ENCODE peak calls at places on chromosome 1, in nine cellular contexts. X, L, S, M, V, D, T, A and F are unnamed samples.

GRCh38 chr1:2110191-2110737 is 60.1 kb downstream of the PRKCZ start:
- DNase-seq in X (no peak), L (no peak), S (no peak), M (no peak), V (no peak), D (no peak), T (no peak), A (no peak), F (no peak)

GRCh38 chr1:21662426-21663250 is 6.5 kb downstream of the RAP1GAP start:
- DNase-seq in X (no peak), L (no peak), S (no peak), M (peak), V (no peak), D (no peak), T (no peak), A (no peak), F (no peak)

GRCh38 chr1:175812936-175813335 is 69.5 kb upstream of the TNR start:
- DNase-seq in X (no peak), L (no peak), S (no peak), M (no peak), V (no peak), D (no peak), T (no peak), A (no peak), F (no peak)

GRCh38 chr1:68454534-68454933 is 4.8 kb upstream of the RPE65 start:
- DNase-seq in X (no peak), L (no peak), S (no peak), M (no peak), V (no peak), D (no peak), T (no peak), A (no peak), F (no peak)

GRCh38 chr1:1430114-1430982 is 5.1 kb upstream of the VWA1 start:
- DNase-seq in X (peak), L (peak), S (peak), M (peak), V (no peak), D (no peak), T (no peak), A (peak), F (peak)

GRCh38 chr1:153697191-153697872 is 18.8 kb downstream of the NPR1 start:
- DNase-seq in X (peak), L (peak), S (no peak), M (no peak), V (no peak), D (no peak), T (no peak), A (peak), F (no peak)

GRCh38 chr1:192610114-192610958 is 25.6 kb upstream of the RGS13 start:
- DNase-seq in X (peak), L (no peak), S (no peak), M (no peak), V (peak), D (no peak), T (no peak), A (peak), F (no peak)

GRCh38 chr1:231062500-231063270 is 22.6 kb upstream of the FAM89A start:
- DNase-seq in X (no peak), L (no peak), S (no peak), M (no peak), V (no peak), D (no peak), T (no peak), A (no peak), F (no peak)

GRCh38 chr1:206955476-206956312 is 9.4 kb upstream of the PIGR start:
- DNase-seq in X (peak), L (no peak), S (no peak), M (peak), V (no peak), D (peak), T (no peak), A (no peak), F (no peak)

GRCh38 chr1:70617728-70618127 is 206.7 kb downstream of the CTH start:
- DNase-seq in X (no peak), L (no peak), S (no peak), M (no peak), V (no peak), D (no peak), T (no peak), A (no peak), F (no peak)

GRCh38 chr1:17678011-17678410 is 77.1 kb upstream of the ACTL8 start:
- DNase-seq in X (no peak), L (no peak), S (no peak), M (peak), V (no peak), D (no peak), T (no peak), A (no peak), F (no peak)

GRCh38 chr1:17680335-17680734 is 74.8 kb upstream of the ACTL8 start:
- DNase-seq in X (no peak), L (no peak), S (no peak), M (no peak), V (no peak), D (no peak), T (no peak), A (no peak), F (no peak)

GRCh38 chr1:17676387-17677060 is 78.6 kb upstream of the ACTL8 start:
- DNase-seq in X (no peak), L (no peak), S (no peak), M (no peak), V (no peak), D (no peak), T (no peak), A (no peak), F (no peak)

GRCh38 chr1:17682403-17682802 is 72.7 kb upstream of the ACTL8 start:
- DNase-seq in X (no peak), L (no peak), S (peak), M (no peak), V (no peak), D (no peak), T (no peak), A (no peak), F (no peak)

DNA sequence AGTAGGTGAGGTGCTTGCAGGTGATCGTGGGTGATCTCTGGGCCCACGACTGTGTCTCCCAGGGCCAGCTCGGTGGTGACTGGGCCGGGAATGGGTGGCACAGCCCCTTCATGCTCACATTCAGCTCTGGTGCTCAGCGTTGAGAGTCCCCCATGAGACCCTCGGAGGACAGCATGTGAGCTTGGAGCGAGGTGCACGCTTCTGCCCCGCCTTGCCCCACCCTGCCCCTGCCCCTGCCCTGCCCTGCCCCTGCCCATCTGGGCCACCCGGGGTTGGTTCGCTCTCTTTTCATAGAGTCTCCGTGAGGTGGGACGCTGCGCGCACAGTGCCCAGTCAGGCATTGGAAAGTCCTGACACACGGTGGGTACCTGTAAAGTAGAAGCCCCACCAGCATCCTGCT is 75.3 kb upstream of the ACTL8 start:
- DNase-seq in X (no peak), L (no peak), S (no peak), M (no peak), V (no peak), D (no peak), T (no peak), A (no peak), F (no peak)
- TF ChIP-seq POLR2A in X (no peak), L (no peak), S (no peak), M (no peak), V (no peak), D (no peak), T (no peak), A (no peak), F (no peak)

DNA sequence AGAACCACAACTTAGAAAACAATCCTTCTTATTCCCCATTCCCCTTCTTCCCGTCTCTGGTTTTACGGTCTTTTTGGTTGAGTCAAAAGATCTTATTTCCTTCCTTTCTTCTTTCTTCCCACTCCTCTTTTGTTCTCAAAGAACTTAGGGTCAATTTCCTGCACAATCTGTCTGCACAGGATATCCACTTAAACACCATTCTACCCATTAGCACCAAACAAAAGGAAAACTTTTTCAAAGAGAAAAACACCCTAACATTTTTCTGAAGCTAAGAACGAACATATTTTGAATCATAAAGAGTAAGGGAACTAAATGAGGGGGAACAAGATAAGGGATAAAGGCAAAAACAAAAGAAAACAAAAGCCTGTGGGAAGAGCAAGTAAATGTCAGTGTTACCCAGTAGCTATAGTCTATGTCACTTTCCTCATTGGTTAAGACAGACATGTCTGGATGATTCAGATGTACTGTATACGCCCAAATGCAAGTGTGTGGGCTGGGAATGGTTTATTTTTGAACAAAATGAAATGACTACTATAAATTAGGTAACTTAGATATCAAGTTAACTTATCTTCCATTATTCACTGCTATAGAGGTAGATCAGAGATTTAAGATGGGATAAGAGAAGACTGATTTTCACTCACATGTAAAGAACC is 59.8 kb downstream of the TOR3A start:
- DNase-seq in X (peak), L (no peak), S (no peak), M (no peak), V (no peak), D (no peak), T (no peak), A (peak), F (no peak)
- TF ChIP-seq POLR2AphosphoS5 in X (no peak), L (no peak), S (no peak), M (no peak), V (no peak), D (no peak), T (no peak), A (peak), F (no peak)

GRCh38 chr1:45378184-45378583 is 37.9 kb upstream of the MUTYH start:
- DNase-seq in X (no peak), L (no peak), S (no peak), M (no peak), V (no peak), D (no peak), T (no peak), A (no peak), F (no peak)

GRCh38 chr1:45370575-45370974 is 30.3 kb upstream of the MUTYH start:
- DNase-seq in X (no peak), L (no peak), S (no peak), M (no peak), V (no peak), D (no peak), T (no peak), A (no peak), F (no peak)

GRCh38 chr1:45373573-45373972 is 33.3 kb upstream of the MUTYH start:
- DNase-seq in X (no peak), L (no peak), S (no peak), M (no peak), V (no peak), D (no peak), T (no peak), A (no peak), F (no peak)

GRCh38 chr1:45380125-45380524 is 39.9 kb upstream of the MUTYH start:
- DNase-seq in X (no peak), L (no peak), S (no peak), M (no peak), V (no peak), D (no peak), T (no peak), A (no peak), F (no peak)

GRCh38 chr1:45375104-45376090 is 35.2 kb upstream of the MUTYH start:
- DNase-seq in X (no peak), L (no peak), S (no peak), M (no peak), V (no peak), D (no peak), T (no peak), A (no peak), F (no peak)
- H3K27ac ChIP-seq in X (no peak), L (no peak), S (no peak), M (no peak), V (no peak), D (no peak), T (peak), A (no peak), F (no peak)

GRCh38 chr1:222930097-222930496 is 115.3 kb downstream of the DISP1 start:
- DNase-seq in X (no peak), L (no peak), S (no peak), M (no peak), V (no peak), D (no peak), T (no peak), A (no peak), F (no peak)

GRCh38 chr1:222926566-222926965 is 111.7 kb downstream of the DISP1 start:
- DNase-seq in X (no peak), L (no peak), S (no peak), M (no peak), V (no peak), D (no peak), T (no peak), A (no peak), F (no peak)

GRCh38 chr1:222931018-222931417 is 116.2 kb downstream of the DISP1 start:
- DNase-seq in X (no peak), L (no peak), S (no peak), M (no peak), V (no peak), D (no peak), T (no peak), A (no peak), F (no peak)

GRCh38 chr1:222924140-222924706 is 109.4 kb downstream of the DISP1 start:
- DNase-seq in X (no peak), L (no peak), S (no peak), M (no peak), V (no peak), D (no peak), T (no peak), A (no peak), F (no peak)

GRCh38 chr1:222928212-222928611 is 113.4 kb downstream of the DISP1 start:
- DNase-seq in X (no peak), L (peak), S (peak), M (peak), V (no peak), D (peak), T (no peak), A (peak), F (no peak)
- TF ChIP-seq POLR2A in X (no peak), L (peak), S (no peak), M (no peak), V (no peak), D (no peak), T (no peak), A (no peak), F (no peak)

GRCh38 chr1:161994153-161994814 is 29.4 kb downstream of the OLFML2B start:
- DNase-seq in X (no peak), L (no peak), S (no peak), M (no peak), V (no peak), D (peak), T (no peak), A (no peak), F (no peak)
- TF ChIP-seq POLR2AphosphoS5 in X (no peak), L (no peak), S (no peak), M (no peak), V (no peak), D (no peak), T (no peak), A (no peak), F (no peak)

DNA sequence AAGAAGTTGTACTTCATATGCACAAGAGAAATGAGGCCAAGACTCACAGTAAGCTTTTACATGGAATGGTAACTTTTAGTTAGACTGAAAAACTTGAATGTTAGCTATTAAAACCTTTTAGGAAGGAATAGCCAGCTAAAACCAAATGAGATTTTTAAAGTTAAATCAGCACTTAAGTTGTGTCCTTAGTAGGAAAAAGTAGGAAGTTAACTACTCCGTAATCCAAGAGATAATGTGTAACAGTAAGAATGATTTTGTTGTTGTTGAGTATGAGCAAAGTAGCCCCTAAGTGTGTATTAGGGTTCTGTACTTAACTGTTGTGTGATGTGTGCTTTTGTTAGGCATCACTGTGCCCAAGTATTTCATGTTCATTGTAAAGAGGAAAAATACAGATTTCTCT is 13.2 kb downstream of the TARDBP start:
- DNase-seq in X (no peak), L (no peak), S (no peak), M (no peak), V (no peak), D (no peak), T (no peak), A (no peak), F (no peak)
- H3K27ac ChIP-seq in X (no peak), L (no peak), S (no peak), M (no peak), V (no peak), D (no peak), T (no peak), A (no peak), F (no peak)

DNA sequence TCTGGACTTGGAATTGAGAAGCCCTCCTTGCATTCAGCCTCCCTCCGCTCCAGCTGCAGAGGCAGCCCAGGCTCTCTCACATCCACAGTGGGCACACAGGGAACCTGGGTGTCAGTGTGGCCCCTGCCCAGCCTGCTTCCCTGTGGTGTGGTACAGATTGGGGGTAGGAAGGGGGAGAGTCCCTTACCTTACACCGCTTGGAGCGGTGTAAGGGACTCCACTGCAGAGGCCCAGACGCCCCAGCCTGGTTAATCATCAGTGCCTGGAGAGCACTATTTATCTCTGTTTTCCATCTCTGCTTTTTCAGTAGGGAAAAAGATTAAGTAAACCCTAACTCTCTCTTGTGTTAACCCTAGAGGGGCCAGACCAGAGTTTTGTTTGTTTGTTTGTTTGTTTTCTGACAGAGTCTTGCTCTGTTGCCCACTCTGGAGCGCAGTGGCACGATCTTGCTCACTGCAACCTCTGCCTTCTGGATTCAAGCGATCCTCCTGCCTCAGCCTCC is 803 bp upstream of the RHBG start:
- DNase-seq in X (no peak), L (no peak), S (no peak), M (no peak), V (no peak), D (no peak), T (no peak), A (no peak), F (no peak)
- TF ChIP-seq POLR2A in X (no peak), L (no peak), S (no peak), M (no peak), V (no peak), D (no peak), T (no peak), A (no peak), F (no peak)

DNA sequence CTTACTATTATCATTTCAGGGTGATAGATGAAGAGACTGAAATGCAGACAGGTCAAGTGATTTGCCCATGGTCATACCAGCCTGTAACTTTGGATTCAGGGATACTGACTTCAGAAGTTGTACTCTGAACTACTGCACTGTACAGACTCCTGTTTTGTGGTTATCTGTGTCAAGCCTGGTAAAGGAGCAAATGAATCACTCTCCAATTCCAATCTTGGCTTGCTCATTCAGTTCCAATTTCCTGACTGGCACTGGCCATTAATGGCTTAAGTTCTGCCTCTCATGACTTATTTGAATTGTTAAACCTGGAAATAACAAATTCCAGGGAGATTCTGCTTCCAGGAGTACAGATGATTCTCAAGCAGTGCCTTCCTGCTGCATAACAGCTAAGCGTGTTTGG is 45.4 kb upstream of the PLD5 start:
- DNase-seq in X (no peak), L (no peak), S (no peak), M (no peak), V (no peak), D (no peak), T (no peak), A (no peak), F (no peak)
- TF ChIP-seq POLR2AphosphoS5 in X (no peak), L (no peak), S (no peak), M (no peak), V (no peak), D (no peak), T (no peak), A (no peak), F (no peak)

GRCh38 chr1:41022424-41022823 is 899 bp upstream of the SLFNL1 start:
- DNase-seq in X (no peak), L (no peak), S (no peak), M (no peak), V (no peak), D (no peak), T (no peak), A (no peak), F (no peak)

GRCh38 chr1:41020654-41021053 is 871 bp downstream of the SLFNL1 start:
- DNase-seq in X (no peak), L (no peak), S (no peak), M (no peak), V (no peak), D (peak), T (no peak), A (no peak), F (no peak)

GRCh38 chr1:41020109-41020576 is 1.4 kb downstream of the SLFNL1 start:
- DNase-seq in X (no peak), L (no peak), S (no peak), M (no peak), V (no peak), D (no peak), T (no peak), A (no peak), F (no peak)

GRCh38 chr1:41023279-41023990 is 1.9 kb upstream of the SLFNL1 start:
- DNase-seq in X (peak), L (no peak), S (no peak), M (no peak), V (no peak), D (no peak), T (no peak), A (no peak), F (no peak)

GRCh38 chr1:41021526-41022308 is at the start of gene SLFNL1:
- DNase-seq in X (peak), L (peak), S (no peak), M (no peak), V (no peak), D (no peak), T (no peak), A (no peak), F (no peak)
- H3K27ac ChIP-seq in X (no peak), L (no peak), S (no peak), M (no peak), V (no peak), D (no peak), T (no peak), A (no peak), F (no peak)